ENCODE peak calls at places on chromosomes 12 and 14, in four cellular contexts. B is A549, E is HepG2, Q is endothelial cell of umbilical vein. Y is an unnamed sample.

GRCh38 chr14:59189281-59189821 is 884 bp downstream of the DAAM1 start:
- DNase-seq in Q (no peak), E (no peak), B (peak), Y (peak)

GRCh38 chr14:34465069-34465859 is 3.2 kb upstream of the SPTSSA start:
- DNase-seq in Q (peak), B (peak), E (peak), Y (peak)

GRCh38 chr12:53381739-53382630 is 2.0 kb downstream of the SP1 start:
- DNase-seq in E (peak), B (peak), Q (peak), Y (peak)

GRCh38 chr12:6074979-6075585 is 49.4 kb downstream of the VWF start:
- DNase-seq in Q (peak), E (no peak), B (no peak), Y (peak)

GRCh38 chr12:58171914-58172313 is 230.5 kb downstream of the ATP23 start:
- DNase-seq in B (no peak), E (no peak), Q (peak), Y (no peak)

GRCh38 chr12:93279849-93280412 is 97.8 kb upstream of the NUDT4 start:
- DNase-seq in Q (peak), E (no peak), B (no peak), Y (no peak)

GRCh38 chr12:11706509-11707331 is 57.2 kb downstream of the ETV6 start:
- DNase-seq in Q (no peak), E (peak), B (no peak), Y (no peak)

GRCh38 chr12:115763376-115763775 is 514.1 kb downstream of the MED13L start:
- DNase-seq in B (no peak), Q (no peak), E (no peak), Y (no peak)

GRCh38 chr14:52706286-52706685 is 714 bp upstream of the PSMC6 start:
- DNase-seq in B (peak), Q (peak), E (no peak), Y (peak)

GRCh38 chr12:31491819-31492598 is 98.9 kb downstream of the DENND5B start:
- DNase-seq in Q (peak), E (peak), B (peak), Y (no peak)

GRCh38 chr12:2008677-2009076 is 4.4 kb upstream of the DCP1B start:
- DNase-seq in B (no peak), E (no peak), Q (no peak), Y (no peak)

GRCh38 chr12:23906329-23906728 is 43.1 kb downstream of the SOX5 start:
- DNase-seq in B (no peak), E (peak), Q (no peak), Y (no peak)

GRCh38 chr12:44542716-44543115 is 333.4 kb downstream of the NELL2 start:
- DNase-seq in Q (no peak), B (no peak), E (no peak), Y (no peak)

GRCh38 chr12:44531349-44531905 is 344.7 kb downstream of the NELL2 start:
- DNase-seq in E (no peak), Q (no peak), B (no peak), Y (no peak)

GRCh38 chr12:44532940-44533339 is 343.2 kb downstream of the NELL2 start:
- DNase-seq in E (no peak), B (no peak), Q (no peak), Y (no peak)

DNA sequence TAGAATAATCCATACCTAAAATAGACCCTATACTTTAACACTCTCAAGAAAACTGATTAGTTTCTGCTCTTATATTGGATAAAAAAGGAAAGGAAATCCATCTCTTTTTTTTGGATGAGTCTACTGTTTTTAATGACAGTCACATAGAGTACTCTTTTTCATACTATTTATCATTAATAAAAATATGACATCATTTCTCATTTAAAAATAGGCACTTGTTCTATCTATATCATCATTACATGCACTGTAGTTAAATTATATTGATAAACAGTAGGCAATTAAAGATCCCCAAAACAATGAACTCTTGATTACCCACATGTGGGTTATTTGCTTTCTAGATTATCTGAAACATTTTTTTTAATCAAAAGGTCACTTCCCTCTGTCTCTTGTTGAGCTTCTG is 338.8 kb downstream of the NELL2 start:
- DNase-seq in Q (no peak), E (no peak), B (no peak), Y (no peak)
- TF ChIP-seq MAX in Q (no peak), E (no peak), B (no peak), Y (no peak)

DNA sequence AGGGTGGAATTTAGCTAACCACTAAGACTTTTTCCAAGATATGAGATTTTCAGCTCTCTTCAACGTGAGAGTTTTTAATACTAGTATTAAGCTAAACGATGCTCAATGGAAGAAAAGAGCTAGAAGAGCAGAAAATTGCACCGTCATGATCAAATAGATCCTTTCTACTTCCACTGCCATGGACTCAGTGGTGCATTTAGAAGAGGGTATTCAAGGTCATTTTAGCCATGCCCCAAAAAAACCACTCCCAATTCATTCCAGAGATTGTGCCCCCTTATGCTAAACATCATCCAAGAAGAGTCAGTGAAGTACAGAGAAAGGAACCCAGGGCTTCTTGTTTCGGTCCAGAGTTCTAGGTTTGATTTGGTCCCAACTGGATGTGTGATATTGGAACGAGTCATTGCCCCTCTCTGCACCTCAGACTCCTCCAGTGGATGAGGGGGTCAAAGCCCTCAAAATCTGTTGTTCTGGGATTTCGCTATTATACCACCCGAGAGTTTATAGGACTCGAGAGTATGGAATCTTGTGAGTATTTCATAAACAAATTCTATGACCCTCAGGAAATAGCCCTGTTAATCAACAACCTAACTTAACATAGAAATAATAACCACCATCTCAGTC is 55.2 kb downstream of the DAD1 start:
- DNase-seq in E (no peak), Q (no peak), B (no peak), Y (no peak)
- TF ChIP-seq POLR2A in E (no peak), Q (no peak), B (no peak), Y (no peak)

GRCh38 chr12:100372846-100373245 is 16.0 kb downstream of the SLC17A8 start:
- DNase-seq in B (no peak), Q (no peak), E (no peak), Y (no peak)
- TF ChIP-seq MYC in B (no peak), Q (no peak), E (no peak), Y (no peak)

DNA sequence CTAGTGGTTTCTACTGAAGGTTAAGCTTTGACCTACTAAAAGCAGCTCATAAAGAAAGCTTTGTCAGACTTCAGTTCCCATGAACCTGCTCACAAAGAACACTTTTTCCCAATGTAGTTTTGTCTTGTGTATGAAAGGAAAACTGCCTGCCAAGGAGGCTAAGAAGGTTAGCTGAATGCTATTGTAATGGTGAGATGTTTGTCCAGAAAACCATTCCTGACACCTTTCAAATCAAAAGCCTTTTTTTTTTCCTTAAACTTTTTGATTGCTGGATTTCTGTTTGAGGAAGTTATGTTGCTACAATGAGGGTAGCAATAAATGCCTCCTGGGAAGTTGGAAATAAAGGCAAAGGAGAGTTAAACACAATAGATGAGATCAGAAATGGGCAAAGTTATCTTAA is 27.3 kb downstream of the TECPR2 start:
- DNase-seq in Q (peak), B (no peak), E (peak), Y (no peak)
- TF ChIP-seq MAX in Q (no peak), B (no peak), E (no peak), Y (no peak)

DNA sequence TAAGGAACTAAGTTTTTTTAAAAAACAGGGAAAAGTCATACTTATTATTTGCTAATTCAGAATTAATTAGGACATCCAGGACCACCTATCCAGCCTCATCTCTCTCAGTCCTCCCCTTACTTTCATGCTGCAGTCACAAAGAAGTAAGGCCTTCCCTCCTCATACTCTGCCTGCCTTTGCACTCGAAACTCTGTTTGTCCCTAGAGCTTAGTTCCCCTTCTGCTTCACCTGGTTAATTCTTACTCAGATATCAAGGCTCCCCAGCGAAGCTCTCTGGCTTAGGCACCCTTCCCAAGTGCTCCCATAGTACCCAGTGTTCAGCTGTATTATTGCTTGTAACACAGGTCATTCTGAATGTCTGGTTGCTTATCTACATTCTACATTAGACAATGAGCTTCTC is 81.4 kb downstream of the ERGIC2 start:
- DNase-seq in B (no peak), E (no peak), Q (no peak), Y (peak)
- TF ChIP-seq POLR2A in B (no peak), E (no peak), Q (no peak), Y (no peak)

DNA sequence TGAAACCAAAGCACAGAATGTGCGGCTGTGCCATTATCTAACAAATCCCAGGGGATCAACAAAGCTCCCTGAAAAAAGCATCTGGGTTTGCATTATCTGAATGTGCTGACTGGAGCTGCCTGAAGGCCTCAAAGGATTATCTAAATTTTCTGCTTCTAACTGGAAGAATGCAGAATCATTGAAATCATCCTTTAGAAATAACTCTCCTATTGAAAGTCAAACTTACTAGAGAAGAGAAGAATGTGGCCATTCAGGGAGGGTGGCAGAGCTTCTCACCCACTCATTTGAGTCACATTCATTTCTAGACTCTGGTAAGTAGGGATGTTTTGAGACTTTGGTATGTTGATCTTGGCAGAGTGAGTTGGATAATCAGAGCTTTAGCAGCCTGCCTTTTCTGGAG is 220.6 kb upstream of the RGS6 start:
- DNase-seq in E (no peak), Q (peak), B (no peak), Y (no peak)
- TF ChIP-seq MYC in E (no peak), Q (no peak), B (no peak), Y (no peak)

DNA sequence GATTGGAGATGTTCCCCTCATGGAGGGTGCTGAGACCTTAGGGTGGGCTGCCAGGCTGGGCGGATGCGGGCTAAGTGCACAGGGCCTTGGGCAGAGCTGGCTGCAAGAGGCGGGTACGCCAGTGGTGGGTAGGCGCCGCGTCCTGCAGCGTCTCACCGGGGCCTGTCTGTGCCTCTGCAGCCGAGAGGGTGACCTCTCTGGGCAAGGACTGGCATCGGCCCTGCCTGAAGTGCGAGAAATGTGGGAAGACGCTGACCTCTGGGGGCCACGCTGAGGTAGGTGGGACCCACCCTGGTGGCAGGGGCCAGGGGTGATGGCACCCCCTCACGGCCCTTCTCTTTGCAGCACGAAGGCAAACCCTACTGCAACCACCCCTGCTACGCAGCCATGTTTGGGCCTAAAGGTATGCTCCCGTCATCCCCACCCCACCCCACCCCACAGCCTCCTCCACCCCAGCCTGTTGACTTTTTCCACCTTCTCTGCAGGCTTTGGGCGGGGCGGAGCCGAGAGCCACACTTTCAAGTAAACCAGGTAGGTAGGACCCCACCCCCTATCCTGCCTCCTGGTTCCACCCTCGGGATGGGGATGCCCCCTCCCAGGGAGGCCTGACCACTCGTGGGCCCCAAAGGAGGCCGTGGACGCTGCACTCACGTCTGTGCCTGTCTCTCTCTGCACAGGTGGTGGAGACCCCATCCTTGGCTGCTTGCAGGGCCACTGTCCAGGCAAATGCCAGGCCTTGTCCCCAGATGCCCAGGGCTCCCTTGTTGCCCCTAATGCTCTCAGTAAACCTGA is 1.5 kb downstream of the CRIP1 start:
- DNase-seq in E (no peak), B (peak), Q (no peak), Y (no peak)
- TF ChIP-seq MAX in E (no peak), B (no peak), Q (no peak), Y (no peak)

Y was measured in NB4.